ENCODE peak calls at places on chromosomes 11 and 22, in five cellular contexts. One of them, this sample, is unnamed.

GRCh38 chr11:14320020-14320419 is 39.0 kb downstream of the RRAS2 start:
- DNase-seq in A549: no peak
- DNase-seq in GM23338: no peak
- DNase-seq in K562: no peak
- DNase-seq in HepG2: no peak
- DNase-seq in this sample: peak; percentile 90

GRCh38 chr11:117419136-117419914 is 91.7 kb downstream of the CEP164 start:
- DNase-seq in A549: no peak
- DNase-seq in GM23338: no peak
- DNase-seq in K562: no peak
- DNase-seq in HepG2: no peak
- DNase-seq in this sample: no peak

GRCh38 chr11:103877221-103877620 is 159.2 kb upstream of the DDI1 start:
- DNase-seq in A549: no peak
- DNase-seq in GM23338: no peak
- DNase-seq in K562: no peak
- DNase-seq in HepG2: no peak
- DNase-seq in this sample: no peak

GRCh38 chr22:23753371-23753770 is 854 bp downstream of the VPREB3 start:
- DNase-seq in A549: no peak
- DNase-seq in GM23338: no peak
- DNase-seq in K562: no peak
- DNase-seq in HepG2: no peak
- DNase-seq in this sample: no peak

GRCh38 chr11:937853-938261 is 12.2 kb downstream of the AP2A2 start:
- DNase-seq in A549: no peak
- DNase-seq in GM23338: no peak
- DNase-seq in K562: peak; percentile 36
- DNase-seq in HepG2: no peak
- DNase-seq in this sample: no peak

GRCh38 chr11:47415949-47416472 is 7.6 kb downstream of the SLC39A13 start:
- DNase-seq in A549: peak; percentile 40
- DNase-seq in GM23338: peak; percentile 43
- DNase-seq in K562: no peak
- DNase-seq in HepG2: no peak
- DNase-seq in this sample: no peak

GRCh38 chr11:2576536-2576935 is 123.3 kb downstream of the KCNQ1OT1 start:
- DNase-seq in A549: no peak
- DNase-seq in GM23338: no peak
- DNase-seq in K562: no peak
- DNase-seq in HepG2: no peak
- DNase-seq in this sample: no peak

GRCh38 chr11:116980136-116980793 is 118.0 kb downstream of the SIK3 start:
- DNase-seq in A549: no peak
- DNase-seq in GM23338: no peak
- DNase-seq in K562: no peak
- DNase-seq in HepG2: no peak
- DNase-seq in this sample: peak; percentile 71

GRCh38 chr11:90288207-90288821 is 65.5 kb upstream of the CHORDC1 start:
- DNase-seq in A549: peak; percentile 30
- DNase-seq in GM23338: peak; percentile 57
- DNase-seq in K562: peak; percentile 30
- DNase-seq in HepG2: peak; percentile 33
- DNase-seq in this sample: no peak
- TF ChIP-seq JUNB in A549: no peak
- TF ChIP-seq JUNB in GM23338: no peak
- TF ChIP-seq JUNB in K562: no peak
- TF ChIP-seq JUNB in HepG2: no peak
- TF ChIP-seq JUNB in this sample: no peak

DNA sequence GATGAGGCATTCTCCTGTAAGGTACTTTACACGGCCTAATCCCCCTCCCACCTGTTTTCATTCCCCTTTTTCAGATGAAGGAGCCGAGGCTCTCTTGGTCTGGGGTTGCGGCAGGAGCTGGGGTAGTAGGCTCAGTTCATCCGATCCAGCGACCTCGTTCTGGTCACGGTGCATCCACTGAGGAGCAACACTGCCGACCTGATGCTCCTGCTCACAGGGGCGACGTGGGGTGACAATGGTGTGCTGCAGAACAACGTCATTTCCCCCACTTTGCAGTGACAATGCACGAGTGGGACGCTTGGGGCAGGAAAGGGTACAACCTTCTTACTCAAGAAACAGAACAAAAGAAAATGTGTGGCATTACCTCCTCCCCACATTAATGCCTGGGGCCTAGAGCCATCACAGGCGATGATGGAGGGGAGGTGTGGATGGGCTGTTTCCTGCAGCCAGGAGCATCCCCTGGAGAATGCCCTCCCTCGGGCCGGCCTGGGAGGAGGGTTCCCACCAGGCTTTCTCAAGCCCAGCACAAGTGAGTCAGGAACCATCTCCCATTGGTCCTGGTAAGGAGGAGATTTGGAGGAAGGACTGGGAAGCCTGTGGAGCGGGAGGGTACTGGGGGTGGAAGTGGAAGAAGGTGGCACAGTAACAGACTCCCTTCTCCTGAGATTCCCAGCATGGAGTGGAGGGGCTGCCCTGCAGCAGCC is 125.6 kb downstream of the SPATA19 start:
- DNase-seq in A549: no peak
- DNase-seq in GM23338: no peak
- DNase-seq in K562: no peak
- DNase-seq in HepG2: no peak
- DNase-seq in this sample: no peak
- TF ChIP-seq JUNB in A549: no peak
- TF ChIP-seq JUNB in GM23338: no peak
- TF ChIP-seq JUNB in K562: no peak
- TF ChIP-seq JUNB in HepG2: no peak
- TF ChIP-seq JUNB in this sample: no peak

GRCh38 chr11:94781822-94782221 is 13.7 kb downstream of the AMOTL1 start:
- DNase-seq in A549: no peak
- DNase-seq in GM23338: no peak
- DNase-seq in K562: no peak
- DNase-seq in HepG2: no peak
- DNase-seq in this sample: no peak
- TF ChIP-seq JUNB in A549: no peak
- TF ChIP-seq JUNB in GM23338: no peak
- TF ChIP-seq JUNB in K562: no peak
- TF ChIP-seq JUNB in HepG2: no peak
- TF ChIP-seq JUNB in this sample: no peak

GRCh38 chr11:90556612-90557011 is 333.8 kb upstream of the CHORDC1 start:
- DNase-seq in A549: no peak
- DNase-seq in GM23338: no peak
- DNase-seq in K562: no peak
- DNase-seq in HepG2: no peak
- DNase-seq in this sample: no peak
- TF ChIP-seq JUNB in A549: no peak
- TF ChIP-seq JUNB in GM23338: no peak
- TF ChIP-seq JUNB in K562: no peak
- TF ChIP-seq JUNB in HepG2: no peak
- TF ChIP-seq JUNB in this sample: no peak

DNA sequence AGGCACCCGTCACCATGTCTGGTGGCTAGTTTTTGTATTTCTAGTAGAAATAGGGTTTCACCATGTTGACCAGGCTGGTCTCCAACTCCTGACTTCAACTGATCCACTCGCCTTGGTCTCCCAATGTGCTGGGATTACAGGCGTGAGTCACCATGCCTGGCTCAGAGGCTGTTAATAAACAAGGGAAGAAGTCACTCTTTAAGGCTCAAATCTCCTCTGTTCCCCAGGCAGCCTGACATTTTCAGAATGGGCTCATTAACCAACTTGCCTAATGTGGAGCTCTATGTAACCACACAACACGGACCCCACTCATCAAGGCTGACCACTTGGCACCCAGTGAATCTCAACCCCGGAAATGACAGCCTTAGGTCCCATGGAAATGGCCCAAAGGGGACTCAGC is 24.1 kb downstream of the APOL3 start:
- DNase-seq in A549: no peak
- DNase-seq in GM23338: no peak
- DNase-seq in K562: no peak
- DNase-seq in HepG2: no peak
- DNase-seq in this sample: no peak
- TF ChIP-seq JUNB in A549: no peak
- TF ChIP-seq JUNB in GM23338: no peak
- TF ChIP-seq JUNB in K562: no peak
- TF ChIP-seq JUNB in HepG2: no peak
- TF ChIP-seq JUNB in this sample: no peak

GRCh38 chr11:61277973-61278565 is 17.0 kb downstream of the VWCE start:
- DNase-seq in A549: no peak
- DNase-seq in GM23338: no peak
- DNase-seq in K562: no peak
- DNase-seq in HepG2: no peak
- DNase-seq in this sample: no peak
- TF ChIP-seq JUNB in A549: no peak
- TF ChIP-seq JUNB in GM23338: no peak
- TF ChIP-seq JUNB in K562: no peak
- TF ChIP-seq JUNB in HepG2: no peak
- TF ChIP-seq JUNB in this sample: no peak

GRCh38 chr11:15473954-15474837 is 359.5 kb downstream of the INSC start:
- DNase-seq in A549: no peak
- DNase-seq in GM23338: no peak
- DNase-seq in K562: no peak
- DNase-seq in HepG2: no peak
- DNase-seq in this sample: no peak
- TF ChIP-seq JUNB in A549: no peak
- TF ChIP-seq JUNB in GM23338: no peak
- TF ChIP-seq JUNB in K562: no peak
- TF ChIP-seq JUNB in HepG2: no peak
- TF ChIP-seq JUNB in this sample: no peak

GRCh38 chr22:19717181-19717580 is 2.9 kb downstream of the SEPTIN5 start:
- DNase-seq in A549: no peak
- DNase-seq in GM23338: no peak
- DNase-seq in K562: no peak
- DNase-seq in HepG2: no peak
- DNase-seq in this sample: no peak

GRCh38 chr22:19716829-19717105 is 2.5 kb downstream of the SEPTIN5 start:
- DNase-seq in A549: no peak
- DNase-seq in GM23338: no peak
- DNase-seq in K562: no peak
- DNase-seq in HepG2: no peak
- DNase-seq in this sample: no peak

GRCh38 chr22:19719055-19719482 is 4.3 kb upstream of the GP1BB start:
- DNase-seq in A549: no peak
- DNase-seq in GM23338: no peak
- DNase-seq in K562: peak; percentile 93
- DNase-seq in HepG2: no peak
- DNase-seq in this sample: no peak

GRCh38 chr22:19718255-19719054 is 4.2 kb downstream of the SEPTIN5 start:
- DNase-seq in A549: no peak
- DNase-seq in GM23338: no peak
- DNase-seq in K562: peak; percentile 99
- DNase-seq in HepG2: no peak
- DNase-seq in this sample: no peak

DNA sequence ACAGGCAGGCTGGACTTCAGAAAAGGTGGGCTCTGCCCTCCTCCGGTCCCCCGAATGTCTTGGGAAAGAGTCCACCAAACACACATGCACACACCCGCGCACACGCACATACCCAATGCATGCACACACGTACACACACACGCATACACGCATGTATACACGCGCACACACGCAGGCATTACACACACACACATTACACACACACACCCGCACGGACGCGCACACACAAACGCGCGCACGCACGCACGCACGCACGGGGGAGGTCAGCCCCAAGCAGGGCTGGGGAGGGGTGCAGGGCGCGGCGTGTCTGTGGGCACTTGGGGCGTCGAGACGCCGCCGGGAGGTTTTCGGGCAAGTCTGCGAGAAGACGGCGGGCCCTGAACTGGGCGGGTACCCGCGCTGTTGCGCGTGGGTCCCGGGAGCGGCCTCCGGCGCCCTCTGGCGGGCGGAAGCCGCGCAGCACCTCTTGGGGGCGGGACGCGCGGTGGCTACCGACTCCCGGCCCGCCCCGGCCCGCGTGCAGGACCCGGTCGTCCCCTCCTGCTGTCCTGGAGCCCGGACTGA is 3.5 kb downstream of the SEPTIN5 start:
- DNase-seq in A549: peak; percentile 65
- DNase-seq in GM23338: peak; percentile 63
- DNase-seq in K562: no peak
- DNase-seq in HepG2: no peak
- DNase-seq in this sample: no peak
- TF ChIP-seq JUNB in A549: no peak
- TF ChIP-seq JUNB in GM23338: no peak
- TF ChIP-seq JUNB in K562: no peak
- TF ChIP-seq JUNB in HepG2: no peak
- TF ChIP-seq JUNB in this sample: no peak

GRCh38 chr11:3712274-3712673 is 41.1 kb upstream of the CHRNA10 start:
- DNase-seq in A549: no peak
- DNase-seq in GM23338: no peak
- DNase-seq in K562: no peak
- DNase-seq in HepG2: peak; percentile 61
- DNase-seq in this sample: no peak

GRCh38 chr11:3710485-3711259 is 39.5 kb upstream of the CHRNA10 start:
- DNase-seq in A549: no peak
- DNase-seq in GM23338: no peak
- DNase-seq in K562: no peak
- DNase-seq in HepG2: no peak
- DNase-seq in this sample: no peak

GRCh38 chr11:3707176-3707575 is 36.0 kb upstream of the CHRNA10 start:
- DNase-seq in A549: no peak
- DNase-seq in GM23338: no peak
- DNase-seq in K562: no peak
- DNase-seq in HepG2: no peak
- DNase-seq in this sample: no peak

DNA sequence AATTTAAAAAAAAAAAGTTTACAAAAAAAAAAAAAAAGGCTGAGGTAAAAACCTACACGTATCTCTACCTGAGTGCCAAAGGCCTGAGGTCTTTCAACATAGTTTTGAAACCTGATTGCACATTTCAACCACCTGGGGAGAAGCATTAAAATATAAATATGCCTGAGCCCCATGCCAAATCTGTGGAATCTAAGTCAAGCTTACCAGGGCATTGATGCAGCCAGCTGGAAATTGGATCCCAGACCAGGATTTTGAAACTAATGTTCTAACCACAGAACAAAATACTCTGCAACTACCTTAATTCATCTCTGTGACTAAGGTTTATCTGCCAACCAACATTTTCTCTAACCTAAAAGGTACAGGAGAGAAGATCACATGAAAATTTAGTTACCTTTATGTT is 38.8 kb upstream of the CHRNA10 start:
- DNase-seq in A549: no peak
- DNase-seq in GM23338: peak; percentile 25
- DNase-seq in K562: no peak
- DNase-seq in HepG2: no peak
- DNase-seq in this sample: no peak
- TF ChIP-seq JUNB in A549: no peak
- TF ChIP-seq JUNB in GM23338: no peak
- TF ChIP-seq JUNB in K562: no peak
- TF ChIP-seq JUNB in HepG2: no peak
- TF ChIP-seq JUNB in this sample: no peak

This sample was measured in GM12878.